ENCODE peak calls at places on chromosome X, in nine cellular contexts. One of them, this sample, is unnamed.

GRCh38 chrX:103250977-103251376 is 4.0 kb downstream of the TCEAL8 start:
- DNase-seq in sigmoid colon: no peak
- DNase-seq in ovary: no peak
- DNase-seq in fibroblast of lung: no peak
- DNase-seq in A549: no peak
- DNase-seq in hepatocyte: peak
- DNase-seq in tibial artery: no peak
- DNase-seq in effector memory CD4-positive, alpha-beta T cell: no peak
- DNase-seq in AG04450: no peak
- DNase-seq in this sample: no peak

GRCh38 chrX:23952984-23953907 is 45.4 kb downstream of the CXorf58 start:
- DNase-seq in sigmoid colon: no peak
- DNase-seq in ovary: no peak
- DNase-seq in fibroblast of lung: no peak
- DNase-seq in A549: no peak
- DNase-seq in hepatocyte: no peak
- DNase-seq in tibial artery: no peak
- DNase-seq in effector memory CD4-positive, alpha-beta T cell: peak
- DNase-seq in AG04450: no peak
- DNase-seq in this sample: no peak

GRCh38 chrX:39261446-39262147 is 460.3 kb downstream of the MID1IP1 start:
- DNase-seq in sigmoid colon: no peak
- DNase-seq in ovary: no peak
- DNase-seq in fibroblast of lung: peak
- DNase-seq in A549: peak
- DNase-seq in hepatocyte: peak
- DNase-seq in tibial artery: no peak
- DNase-seq in effector memory CD4-positive, alpha-beta T cell: no peak
- DNase-seq in AG04450: no peak
- DNase-seq in this sample: peak

GRCh38 chrX:102959471-102959870 is 22.4 kb downstream of the RAB40AL start:
- DNase-seq in sigmoid colon: no peak
- DNase-seq in ovary: no peak
- DNase-seq in fibroblast of lung: peak
- DNase-seq in A549: no peak
- DNase-seq in hepatocyte: no peak
- DNase-seq in tibial artery: no peak
- DNase-seq in effector memory CD4-positive, alpha-beta T cell: no peak
- DNase-seq in AG04450: no peak
- DNase-seq in this sample: no peak

GRCh38 chrX:68989865-68990606 is 161.2 kb downstream of the EFNB1 start:
- DNase-seq in sigmoid colon: no peak
- DNase-seq in ovary: peak
- DNase-seq in fibroblast of lung: peak
- DNase-seq in A549: no peak
- DNase-seq in hepatocyte: peak
- DNase-seq in tibial artery: peak
- DNase-seq in effector memory CD4-positive, alpha-beta T cell: no peak
- DNase-seq in AG04450: peak
- DNase-seq in this sample: no peak

GRCh38 chrX:15848576-15848975 is 6.0 kb downstream of the AP1S2 start:
- DNase-seq in sigmoid colon: no peak
- DNase-seq in ovary: no peak
- DNase-seq in fibroblast of lung: no peak
- DNase-seq in A549: no peak
- DNase-seq in hepatocyte: no peak
- DNase-seq in tibial artery: no peak
- DNase-seq in effector memory CD4-positive, alpha-beta T cell: no peak
- DNase-seq in AG04450: no peak
- DNase-seq in this sample: no peak

GRCh38 chrX:41589634-41590270 is 99.0 kb upstream of the GPR34 start:
- DNase-seq in sigmoid colon: no peak
- DNase-seq in ovary: no peak
- DNase-seq in fibroblast of lung: peak
- DNase-seq in A549: peak
- DNase-seq in hepatocyte: peak
- DNase-seq in tibial artery: no peak
- DNase-seq in effector memory CD4-positive, alpha-beta T cell: no peak
- DNase-seq in AG04450: no peak
- DNase-seq in this sample: no peak

GRCh38 chrX:17635231-17635630 is 102.1 kb upstream of the SCML1 start:
- DNase-seq in sigmoid colon: no peak
- DNase-seq in ovary: no peak
- DNase-seq in fibroblast of lung: peak
- DNase-seq in A549: no peak
- DNase-seq in hepatocyte: peak
- DNase-seq in tibial artery: no peak
- DNase-seq in effector memory CD4-positive, alpha-beta T cell: no peak
- DNase-seq in AG04450: no peak
- DNase-seq in this sample: peak

GRCh38 chrX:65689377-65689776 is 21.9 kb downstream of the MSN start:
- DNase-seq in sigmoid colon: no peak
- DNase-seq in ovary: no peak
- DNase-seq in fibroblast of lung: no peak
- DNase-seq in A549: no peak
- DNase-seq in hepatocyte: no peak
- DNase-seq in tibial artery: no peak
- DNase-seq in effector memory CD4-positive, alpha-beta T cell: no peak
- DNase-seq in AG04450: no peak
- DNase-seq in this sample: no peak
- H3K4me3 ChIP-seq in sigmoid colon: no peak
- H3K4me3 ChIP-seq in ovary: no peak
- H3K4me3 ChIP-seq in fibroblast of lung: no peak
- H3K4me3 ChIP-seq in A549: no peak
- H3K4me3 ChIP-seq in hepatocyte: no peak
- H3K4me3 ChIP-seq in tibial artery: no peak
- H3K4me3 ChIP-seq in effector memory CD4-positive, alpha-beta T cell: no peak
- H3K4me3 ChIP-seq in AG04450: no peak
- H3K4me3 ChIP-seq in this sample: no peak

GRCh38 chrX:136255543-136255942 is 4.3 kb upstream of the MAP7D3 start:
- DNase-seq in sigmoid colon: no peak
- DNase-seq in ovary: no peak
- DNase-seq in fibroblast of lung: peak
- DNase-seq in A549: no peak
- DNase-seq in hepatocyte: no peak
- DNase-seq in tibial artery: peak
- DNase-seq in effector memory CD4-positive, alpha-beta T cell: no peak
- DNase-seq in AG04450: no peak
- DNase-seq in this sample: no peak

GRCh38 chrX:136246201-136246600 is 5.0 kb downstream of the MAP7D3 start:
- DNase-seq in sigmoid colon: no peak
- DNase-seq in ovary: no peak
- DNase-seq in fibroblast of lung: no peak
- DNase-seq in A549: no peak
- DNase-seq in hepatocyte: no peak
- DNase-seq in tibial artery: no peak
- DNase-seq in effector memory CD4-positive, alpha-beta T cell: no peak
- DNase-seq in AG04450: no peak
- DNase-seq in this sample: no peak

GRCh38 chrX:136250191-136251041 is 784 bp downstream of the MAP7D3 start:
- DNase-seq in sigmoid colon: no peak
- DNase-seq in ovary: peak
- DNase-seq in fibroblast of lung: peak
- DNase-seq in A549: peak
- DNase-seq in hepatocyte: peak
- DNase-seq in tibial artery: no peak
- DNase-seq in effector memory CD4-positive, alpha-beta T cell: peak
- DNase-seq in AG04450: no peak
- DNase-seq in this sample: no peak

DNA sequence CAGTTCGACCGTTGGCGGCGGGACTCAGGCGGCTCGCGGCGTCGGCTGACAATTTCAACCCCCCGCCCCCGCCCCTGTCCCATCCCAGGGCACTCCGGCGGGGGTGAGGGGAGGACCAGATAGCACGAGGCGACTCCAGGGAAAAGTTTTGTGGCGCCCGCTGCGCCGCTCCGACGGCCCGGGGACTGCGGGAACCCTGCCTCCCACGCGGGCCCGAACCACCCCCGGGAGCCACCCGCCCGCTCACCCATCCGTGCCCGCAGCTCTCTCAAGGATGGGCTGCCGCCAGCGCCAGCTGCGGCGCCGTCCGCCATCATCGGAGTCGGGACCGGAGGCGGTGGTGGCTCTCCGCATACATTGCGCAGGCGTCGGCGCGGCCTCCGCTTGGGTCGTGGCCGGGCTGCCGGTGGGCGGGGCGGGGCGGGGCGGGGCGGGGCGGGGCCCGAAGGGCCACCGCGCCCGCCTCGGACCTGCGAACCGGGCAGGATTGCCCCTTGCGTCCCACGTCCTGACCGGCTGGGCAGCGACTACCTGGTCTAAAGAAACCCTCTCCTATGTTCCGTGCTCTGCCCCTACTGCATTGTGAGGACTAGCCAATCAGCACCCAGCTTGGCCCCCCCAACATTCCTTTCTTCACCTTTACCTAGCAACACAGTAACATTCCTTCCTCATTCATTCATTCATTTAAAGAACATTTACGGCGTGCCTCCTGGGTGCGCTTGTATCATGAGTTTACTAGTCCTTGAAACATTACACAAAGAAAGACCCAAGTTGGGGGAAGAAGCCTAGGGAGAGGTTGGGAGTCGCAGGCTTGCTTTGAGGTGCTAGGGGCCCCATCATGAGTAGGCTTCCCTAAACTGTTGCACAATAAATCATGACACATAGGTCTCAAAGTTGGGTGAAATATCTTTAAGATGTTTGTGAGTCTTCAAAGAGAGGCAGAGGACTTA is at the start of gene MAP7D3:
- DNase-seq in sigmoid colon: peak
- DNase-seq in ovary: peak
- DNase-seq in fibroblast of lung: peak
- DNase-seq in A549: peak
- DNase-seq in hepatocyte: peak
- DNase-seq in tibial artery: peak
- DNase-seq in effector memory CD4-positive, alpha-beta T cell: peak
- DNase-seq in AG04450: no peak
- DNase-seq in this sample: peak
- H3K27ac ChIP-seq in sigmoid colon: peak
- H3K27ac ChIP-seq in ovary: peak
- H3K27ac ChIP-seq in fibroblast of lung: peak
- H3K27ac ChIP-seq in A549: peak
- H3K27ac ChIP-seq in hepatocyte: no peak
- H3K27ac ChIP-seq in tibial artery: peak
- H3K27ac ChIP-seq in effector memory CD4-positive, alpha-beta T cell: peak
- H3K27ac ChIP-seq in AG04450: no peak
- H3K27ac ChIP-seq in this sample: no peak

DNA sequence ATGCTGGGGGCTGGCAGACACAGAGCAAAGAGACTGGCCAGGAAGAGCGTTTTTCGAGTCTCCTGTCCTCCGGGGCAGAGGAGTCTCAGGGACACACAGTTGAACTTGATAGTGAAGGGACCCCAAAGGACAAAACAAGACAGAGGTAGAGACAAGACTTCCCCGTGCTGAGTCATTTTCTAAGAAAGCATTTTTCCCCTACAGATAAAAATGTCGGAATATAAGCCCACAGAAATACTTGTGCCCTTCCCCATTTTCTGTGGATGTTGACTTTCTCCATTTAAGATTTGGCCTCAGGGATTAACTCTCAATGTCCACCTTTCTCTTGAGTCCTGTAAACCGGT is 523 bp upstream of the BTK start:
- DNase-seq in sigmoid colon: no peak
- DNase-seq in ovary: no peak
- DNase-seq in fibroblast of lung: no peak
- DNase-seq in A549: no peak
- DNase-seq in hepatocyte: no peak
- DNase-seq in tibial artery: no peak
- DNase-seq in effector memory CD4-positive, alpha-beta T cell: no peak
- DNase-seq in AG04450: no peak
- DNase-seq in this sample: no peak
- H3K4me3 ChIP-seq in sigmoid colon: no peak
- H3K4me3 ChIP-seq in ovary: no peak
- H3K4me3 ChIP-seq in fibroblast of lung: no peak
- H3K4me3 ChIP-seq in A549: no peak
- H3K4me3 ChIP-seq in hepatocyte: no peak
- H3K4me3 ChIP-seq in tibial artery: no peak
- H3K4me3 ChIP-seq in effector memory CD4-positive, alpha-beta T cell: no peak
- H3K4me3 ChIP-seq in AG04450: no peak
- H3K4me3 ChIP-seq in this sample: no peak

GRCh38 chrX:136148391-136148790 is 1.1 kb downstream of the FHL1 start:
- DNase-seq in sigmoid colon: no peak
- DNase-seq in ovary: no peak
- DNase-seq in fibroblast of lung: no peak
- DNase-seq in A549: no peak
- DNase-seq in hepatocyte: no peak
- DNase-seq in tibial artery: no peak
- DNase-seq in effector memory CD4-positive, alpha-beta T cell: no peak
- DNase-seq in AG04450: no peak
- DNase-seq in this sample: no peak
- H3K27ac ChIP-seq in sigmoid colon: peak
- H3K27ac ChIP-seq in ovary: no peak
- H3K27ac ChIP-seq in fibroblast of lung: peak
- H3K27ac ChIP-seq in A549: no peak
- H3K27ac ChIP-seq in hepatocyte: no peak
- H3K27ac ChIP-seq in tibial artery: peak
- H3K27ac ChIP-seq in effector memory CD4-positive, alpha-beta T cell: no peak
- H3K27ac ChIP-seq in AG04450: no peak
- H3K27ac ChIP-seq in this sample: no peak

This sample was measured in WERI-Rb-1.